ENCODE peak calls at places on chromosomes 7 and 10, in six cellular contexts. U, P, K, Y, X and Q are unnamed samples.

GRCh38 chr7:14751461-14751860 is 151.1 kb downstream of the DGKB start:
- DNase-seq in U (no peak), P (peak), K (no peak), Y (no peak), X (no peak), Q (no peak)

GRCh38 chr7:1505731-1506550 is 1.8 kb upstream of the INTS1 start:
- DNase-seq in U (no peak), P (no peak), K (peak), Y (no peak), X (no peak), Q (no peak)

GRCh38 chr10:78306358-78306757 is 272.7 kb downstream of the RPS24 start:
- DNase-seq in U (no peak), P (no peak), K (no peak), Y (no peak), X (no peak), Q (no peak)

GRCh38 chr7:44132039-44132438 is 8.7 kb upstream of the POLD2 start:
- DNase-seq in U (no peak), P (peak), K (peak), Y (no peak), X (no peak), Q (no peak)

GRCh38 chr7:141320287-141320686 is 230.9 kb upstream of the AGK start:
- DNase-seq in U (no peak), P (no peak), K (no peak), Y (no peak), X (no peak), Q (no peak)

GRCh38 chr10:110501142-110501937 is 3.6 kb downstream of the DUSP5 start:
- DNase-seq in U (peak), P (peak), K (peak), Y (peak), X (peak), Q (peak)

GRCh38 chr10:130200156-130201042 is 64.2 kb downstream of the GLRX3 start:
- DNase-seq in U (no peak), P (no peak), K (no peak), Y (no peak), X (no peak), Q (no peak)

GRCh38 chr10:59808896-59809643 is 55.8 kb upstream of the MRLN start:
- DNase-seq in U (peak), P (peak), K (peak), Y (peak), X (peak), Q (no peak)

GRCh38 chr10:126904807-126905686 is at the start of gene DOCK1:
- DNase-seq in U (peak), P (peak), K (peak), Y (peak), X (peak), Q (no peak)

GRCh38 chr10:112565434-112566053 is 118.5 kb downstream of the VTI1A start:
- DNase-seq in U (peak), P (peak), K (peak), Y (no peak), X (peak), Q (peak)

GRCh38 chr10:61733358-61733940 is 70.7 kb downstream of the CABCOCO1 start:
- DNase-seq in U (no peak), P (peak), K (peak), Y (no peak), X (no peak), Q (no peak)

GRCh38 chr7:97018775-97019535 is 5.7 kb downstream of the DLX5 start:
- DNase-seq in U (no peak), P (no peak), K (peak), Y (no peak), X (no peak), Q (no peak)

GRCh38 chr7:114944742-114945625 is 23.1 kb downstream of the MDFIC start:
- DNase-seq in U (peak), P (peak), K (peak), Y (peak), X (peak), Q (no peak)

GRCh38 chr10:33134011-33134751 is 176.2 kb upstream of the ITGB1 start:
- DNase-seq in U (peak), P (peak), K (no peak), Y (peak), X (peak), Q (peak)

GRCh38 chr7:159136013-159136412 is 8.7 kb downstream of the VIPR2 start:
- DNase-seq in U (no peak), P (no peak), K (no peak), Y (no peak), X (no peak), Q (no peak)

GRCh38 chr10:35194906-35195305 is 68.3 kb downstream of the CREM start:
- DNase-seq in U (no peak), P (peak), K (no peak), Y (no peak), X (no peak), Q (no peak)

GRCh38 chr7:8176370-8177081 is 85.4 kb downstream of the ICA1 start:
- DNase-seq in U (no peak), P (no peak), K (no peak), Y (no peak), X (no peak), Q (no peak)

GRCh38 chr10:34713875-34714274 is 101.2 kb downstream of the PARD3 start:
- DNase-seq in U (no peak), P (no peak), K (peak), Y (no peak), X (no peak), Q (no peak)

GRCh38 chr7:54069843-54070242 is 472.3 kb upstream of the VSTM2A start:
- DNase-seq in U (no peak), P (no peak), K (no peak), Y (no peak), X (no peak), Q (no peak)

GRCh38 chr10:78202386-78202785 is 168.7 kb downstream of the RPS24 start:
- DNase-seq in U (no peak), P (no peak), K (no peak), Y (no peak), X (no peak), Q (no peak)

GRCh38 chr10:31774291-31774900 is 154.2 kb downstream of the ARHGAP12 start:
- DNase-seq in U (no peak), P (no peak), K (peak), Y (no peak), X (no peak), Q (no peak)

DNA sequence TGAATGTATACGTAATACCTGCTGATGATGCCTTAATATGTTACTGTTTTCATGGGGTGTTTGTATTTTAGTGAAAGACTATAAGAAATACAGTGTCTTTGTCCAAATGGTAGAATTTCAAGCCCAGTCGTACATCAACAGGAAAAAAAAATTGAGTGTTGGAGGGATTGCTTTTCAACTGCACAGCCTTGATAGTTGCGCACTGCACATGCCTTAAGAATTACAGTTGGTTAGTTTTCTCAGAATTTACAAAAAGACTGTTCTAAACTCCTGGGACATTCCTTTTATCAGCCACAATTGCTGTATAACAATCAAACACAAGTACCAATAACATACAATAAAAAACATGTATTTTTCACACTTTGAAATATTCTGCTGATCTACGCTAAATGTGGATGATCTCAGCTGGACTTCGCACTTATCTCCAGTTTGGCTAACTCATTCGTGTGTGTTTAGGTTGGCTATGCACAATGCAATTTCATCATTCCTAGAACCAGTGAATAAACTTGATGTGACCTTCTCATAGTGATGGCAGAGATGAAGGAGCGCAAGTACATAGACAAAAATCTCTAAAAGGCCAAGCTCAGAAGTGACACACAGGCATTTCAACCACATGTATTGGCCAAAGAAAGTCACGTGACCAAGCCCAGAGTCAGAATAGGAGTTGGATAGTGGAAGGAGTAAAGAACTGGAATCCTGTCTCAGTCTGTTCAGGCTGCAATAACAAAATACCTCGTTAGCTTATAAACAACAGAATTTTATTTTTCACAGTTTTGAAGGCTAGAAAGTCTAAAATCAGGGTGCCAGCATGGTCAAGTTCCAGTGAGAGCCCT is 152.3 kb downstream of the IPMK start:
- DNase-seq in U (no peak), P (no peak), K (no peak), Y (no peak), X (no peak), Q (no peak)
- H3K27ac ChIP-seq in U (no peak), P (no peak), K (no peak), Y (no peak), X (no peak), Q (no peak)

GRCh38 chr10:121665809-121666208 is 67.6 kb upstream of the FGFR2 start:
- DNase-seq in U (no peak), P (no peak), K (no peak), Y (no peak), X (no peak), Q (no peak)

GRCh38 chr10:121669010-121669366 is 70.7 kb upstream of the FGFR2 start:
- DNase-seq in U (no peak), P (no peak), K (no peak), Y (no peak), X (no peak), Q (no peak)

GRCh38 chr10:121667948-121668335 is 69.7 kb upstream of the FGFR2 start:
- DNase-seq in U (no peak), P (peak), K (peak), Y (no peak), X (no peak), Q (peak)

GRCh38 chr10:121664671-121665070 is 66.4 kb upstream of the FGFR2 start:
- DNase-seq in U (no peak), P (no peak), K (peak), Y (no peak), X (no peak), Q (no peak)

GRCh38 chr10:121668336-121669009 is 70.2 kb upstream of the FGFR2 start:
- DNase-seq in U (peak), P (peak), K (peak), Y (peak), X (peak), Q (no peak)
- H3K27ac ChIP-seq in U (peak), P (peak), K (peak), Y (no peak), X (no peak), Q (no peak)

GRCh38 chr10:48489099-48489498 is 115.8 kb downstream of the ARHGAP22 start:
- DNase-seq in U (no peak), P (no peak), K (no peak), Y (no peak), X (no peak), Q (no peak)

GRCh38 chr10:48484911-48485310 is 120.0 kb downstream of the ARHGAP22 start:
- DNase-seq in U (no peak), P (no peak), K (no peak), Y (no peak), X (no peak), Q (no peak)

GRCh38 chr10:48487244-48487643 is 117.6 kb downstream of the ARHGAP22 start:
- DNase-seq in U (no peak), P (no peak), K (no peak), Y (no peak), X (no peak), Q (no peak)

GRCh38 chr10:48482207-48482606 is 122.7 kb downstream of the ARHGAP22 start:
- DNase-seq in U (no peak), P (no peak), K (no peak), Y (no peak), X (no peak), Q (no peak)

GRCh38 chr10:48485711-48486110 is 119.2 kb downstream of the ARHGAP22 start:
- DNase-seq in U (no peak), P (no peak), K (no peak), Y (no peak), X (no peak), Q (no peak)
- H3K27ac ChIP-seq in U (no peak), P (no peak), K (no peak), Y (no peak), X (no peak), Q (no peak)

GRCh38 chr10:17214486-17214885 is 13.0 kb upstream of the TRDMT1 start:
- DNase-seq in U (no peak), P (peak), K (no peak), Y (no peak), X (no peak), Q (no peak)
- H3K27ac ChIP-seq in U (peak), P (no peak), K (no peak), Y (peak), X (peak), Q (peak)